ENCODE peak calls at places on chromosomes 4 and X, in seven cellular contexts. U is anterior cingulate cortex; G is AG04449; D is GM23248; V is CD4-positive, CD25-positive, alpha-beta regulatory T cell; C is NCI-H1436; L is NCI-H2029. N is an unnamed sample.

GRCh38 chr4:138910914-138911336 is 104.7 kb upstream of the NOCT start:
- DNase-seq in U (no peak), G (no peak), D (peak), V (no peak), C (peak), L (peak), N (peak)

GRCh38 chrX:140510895-140511295 is 6.0 kb upstream of the SOX3 start:
- DNase-seq in U (no peak), G (no peak), D (no peak), V (no peak), C (no peak), L (no peak), N (no peak)

GRCh38 chr4:24979554-24979953 is 51.2 kb downstream of the LGI2 start:
- DNase-seq in U (no peak), G (no peak), D (peak), V (no peak), C (no peak), L (peak), N (no peak)

GRCh38 chrX:9429767-9430166 is 35.1 kb upstream of the TBL1X start:
- DNase-seq in U (no peak), G (no peak), D (no peak), V (no peak), C (no peak), L (peak), N (peak)

GRCh38 chr4:78776729-78777555 is 792 bp downstream of the BMP2K start:
- DNase-seq in U (no peak), G (no peak), D (peak), V (peak), C (no peak), L (peak), N (peak)

GRCh38 chr4:77174426-77174825 is 17.4 kb downstream of the CCNG2 start:
- DNase-seq in U (no peak), G (no peak), D (peak), V (no peak), C (no peak), L (no peak), N (no peak)

GRCh38 chr4:134708616-134709015 is 507.0 kb upstream of the PABPC4L start:
- DNase-seq in U (no peak), G (no peak), D (no peak), V (no peak), C (no peak), L (no peak), N (no peak)

GRCh38 chr4:80201326-80202151 is 4.2 kb downstream of the PRDM8 start:
- DNase-seq in U (no peak), G (no peak), D (peak), V (peak), C (peak), L (no peak), N (no peak)

GRCh38 chr4:94714761-94715160 is 43.0 kb upstream of the BMPR1B start:
- DNase-seq in U (no peak), G (peak), D (peak), V (no peak), C (no peak), L (no peak), N (no peak)

GRCh38 chr4:79864470-79865190 is 208.4 kb downstream of the ANTXR2 start:
- DNase-seq in U (no peak), G (no peak), D (no peak), V (no peak), C (no peak), L (no peak), N (no peak)